ENCODE peak calls at places on chromosomes 1 and 21, in eight cellular contexts. U, W, V, C, F, G, M and Q are unnamed samples.

GRCh38 chr1:10940838-10941237 is 71.6 kb upstream of the TARDBP start:
- DNase-seq in U (no peak), W (no peak), V (no peak), C (no peak), F (no peak), G (no peak), M (no peak), Q (no peak)

GRCh38 chr1:205497351-205497750 is 7.1 kb upstream of the CDK18 start:
- DNase-seq in U (no peak), W (peak; percentile 71), V (no peak), C (no peak), F (no peak), G (no peak), M (no peak), Q (no peak)

GRCh38 chr1:11174271-11174942 is 14.7 kb upstream of the ANGPTL7 start:
- DNase-seq in U (no peak), W (no peak), V (no peak), C (no peak), F (no peak), G (peak; percentile 25), M (no peak), Q (no peak)

GRCh38 chr1:202274611-202275010 is 67.1 kb downstream of the UBE2T start:
- DNase-seq in U (peak; percentile 16), W (no peak), V (peak; percentile 24), C (no peak), F (no peak), G (peak; percentile 31), M (peak; percentile 52), Q (no peak)

GRCh38 chr21:32452641-32453040 is 40.1 kb downstream of the EVA1C start:
- DNase-seq in U (no peak), W (no peak), V (no peak), C (no peak), F (no peak), G (no peak), M (no peak), Q (no peak)

GRCh38 chr1:149884433-149885363 is 14.7 kb upstream of the BOLA1 start:
- DNase-seq in U (no peak), W (no peak), V (no peak), C (no peak), F (no peak), G (peak; percentile 52), M (peak; percentile 78), Q (no peak)

GRCh38 chr1:7386226-7387052 is 384.7 kb upstream of the VAMP3 start:
- DNase-seq in U (no peak), W (no peak), V (no peak), C (no peak), F (no peak), G (no peak), M (no peak), Q (no peak)

GRCh38 chr21:14603202-14603601 is 57.1 kb upstream of the SAMSN1 start:
- DNase-seq in U (no peak), W (no peak), V (no peak), C (no peak), F (no peak), G (peak; percentile 59), M (peak; percentile 68), Q (no peak)

GRCh38 chr1:93722081-93723031 is 40.7 kb upstream of the BCAR3 start:
- DNase-seq in U (no peak), W (no peak), V (no peak), C (no peak), F (no peak), G (no peak), M (no peak), Q (no peak)

GRCh38 chr1:33420870-33421775 is 9.8 kb downstream of the PHC2 start:
- DNase-seq in U (no peak), W (no peak), V (no peak), C (no peak), F (no peak), G (peak; percentile 72), M (peak; percentile 89), Q (no peak)